ENCODE peak calls at places on chromosome 4, in eight cellular contexts. O, J, P, T, L, D, V and H are unnamed samples.

GRCh38 chr4:34791224-34791623 is 1453.1 kb downstream of the ARAP2 start:
- DNase-seq in O (no peak), J (no peak), P (no peak), T (no peak), L (no peak), D (no peak), V (no peak), H (no peak)

GRCh38 chr4:8117278-8117682 is 41.3 kb downstream of the ABLIM2 start:
- DNase-seq in O (peak), J (no peak), P (peak), T (no peak), L (no peak), D (peak), V (no peak), H (peak)

GRCh38 chr4:1574601-1575417 is 109.3 kb downstream of the FAM53A start:
- DNase-seq in O (no peak), J (no peak), P (no peak), T (no peak), L (no peak), D (no peak), V (no peak), H (no peak)

GRCh38 chr4:81152839-81153713 is 61.9 kb downstream of the PRKG2 start:
- DNase-seq in O (no peak), J (no peak), P (no peak), T (no peak), L (no peak), D (peak), V (no peak), H (no peak)

GRCh38 chr4:76588268-76588667 is 153.2 kb downstream of the SHROOM3 start:
- DNase-seq in O (no peak), J (no peak), P (no peak), T (no peak), L (no peak), D (no peak), V (no peak), H (no peak)

GRCh38 chr4:168796362-168797106 is 213.5 kb downstream of the CBR4 start:
- DNase-seq in O (peak), J (no peak), P (no peak), T (no peak), L (no peak), D (peak), V (peak), H (no peak)

GRCh38 chr4:40205259-40206198 is 8.7 kb downstream of the RHOH start:
- DNase-seq in O (no peak), J (no peak), P (no peak), T (peak), L (no peak), D (no peak), V (no peak), H (no peak)

GRCh38 chr4:90293320-90293719 is 166.1 kb downstream of the CCSER1 start:
- DNase-seq in O (peak), J (no peak), P (no peak), T (no peak), L (no peak), D (no peak), V (peak), H (peak)

GRCh38 chr4:153276966-153277365 is 67.5 kb upstream of the MND1 start:
- DNase-seq in O (no peak), J (no peak), P (no peak), T (no peak), L (no peak), D (no peak), V (no peak), H (no peak)

GRCh38 chr4:242121-242848 is 63.0 kb downstream of the ZNF732 start:
- DNase-seq in O (peak), J (peak), P (peak), T (peak), L (no peak), D (peak), V (peak), H (peak)

GRCh38 chr4:53313510-53313909 is 52.4 kb downstream of the SCFD2 start:
- DNase-seq in O (peak), J (peak), P (no peak), T (peak), L (no peak), D (peak), V (peak), H (no peak)

GRCh38 chr4:142130636-142131035 is 494.3 kb downstream of the IL15 start:
- DNase-seq in O (no peak), J (no peak), P (no peak), T (no peak), L (no peak), D (no peak), V (no peak), H (no peak)

GRCh38 chr4:144894525-144894924 is 203.5 kb downstream of the ANAPC10 start:
- DNase-seq in O (no peak), J (no peak), P (no peak), T (no peak), L (no peak), D (peak), V (peak), H (peak)

GRCh38 chr4:83259586-83259985 is 25.0 kb downstream of the COQ2 start:
- DNase-seq in O (no peak), J (no peak), P (no peak), T (no peak), L (no peak), D (no peak), V (no peak), H (no peak)

GRCh38 chr4:8090312-8090711 is 68.3 kb downstream of the ABLIM2 start:
- DNase-seq in O (peak), J (no peak), P (no peak), T (no peak), L (no peak), D (peak), V (peak), H (no peak)

GRCh38 chr4:95107004-95107403 is 349.2 kb downstream of the BMPR1B start:
- DNase-seq in O (no peak), J (no peak), P (no peak), T (no peak), L (no peak), D (no peak), V (no peak), H (no peak)

GRCh38 chr4:180542445-180543100 is 1700.6 kb upstream of the TENM3 start:
- DNase-seq in O (no peak), J (peak), P (no peak), T (no peak), L (no peak), D (peak), V (peak), H (no peak)

GRCh38 chr4:185426960-185427688 is 1.4 kb upstream of the UFSP2 start:
- DNase-seq in O (no peak), J (no peak), P (no peak), T (no peak), L (no peak), D (peak), V (no peak), H (peak)

GRCh38 chr4:151921811-151922210 is 161.0 kb upstream of the GATB start:
- DNase-seq in O (no peak), J (no peak), P (no peak), T (no peak), L (no peak), D (peak), V (peak), H (no peak)

GRCh38 chr4:79255793-79256192 is 70.1 kb downstream of the NAA11 start:
- DNase-seq in O (no peak), J (no peak), P (no peak), T (no peak), L (no peak), D (no peak), V (no peak), H (no peak)

GRCh38 chr4:66955784-66956183 is 589.5 kb downstream of the CENPC start:
- DNase-seq in O (no peak), J (no peak), P (no peak), T (no peak), L (no peak), D (no peak), V (no peak), H (no peak)

GRCh38 chr4:145503486-145504072 is 21.9 kb downstream of the SMAD1 start:
- DNase-seq in O (peak), J (no peak), P (no peak), T (no peak), L (no peak), D (no peak), V (no peak), H (no peak)

GRCh38 chr4:73729534-73730165 is 10.7 kb upstream of the CXCL8 start:
- DNase-seq in O (peak), J (no peak), P (no peak), T (peak), L (peak), D (peak), V (peak), H (peak)

GRCh38 chr4:65777270-65777669 is 107.0 kb upstream of the EPHA5 start:
- DNase-seq in O (no peak), J (no peak), P (no peak), T (no peak), L (no peak), D (no peak), V (no peak), H (no peak)

GRCh38 chr4:8364848-8365350 is 75.6 kb downstream of the ACOX3 start:
- DNase-seq in O (no peak), J (no peak), P (no peak), T (no peak), L (no peak), D (no peak), V (no peak), H (no peak)

GRCh38 chr4:62640296-62640695 is 1440.2 kb downstream of the ADGRL3 start:
- DNase-seq in O (no peak), J (no peak), P (no peak), T (no peak), L (no peak), D (no peak), V (peak), H (peak)

GRCh38 chr4:109810580-109811387 is 4.8 kb upstream of the GAR1 start:
- DNase-seq in O (no peak), J (no peak), P (no peak), T (no peak), L (no peak), D (no peak), V (no peak), H (no peak)

GRCh38 chr4:2662598-2662997 is 93.5 kb downstream of the TNIP2 start:
- DNase-seq in O (peak), J (no peak), P (no peak), T (no peak), L (no peak), D (peak), V (peak), H (peak)

GRCh38 chr4:110411599-110412011 is 64.3 kb upstream of the ENPEP start:
- DNase-seq in O (no peak), J (no peak), P (no peak), T (no peak), L (peak), D (no peak), V (no peak), H (no peak)

GRCh38 chr4:168841682-168842019 is 168.4 kb downstream of the CBR4 start:
- DNase-seq in O (peak), J (no peak), P (no peak), T (no peak), L (no peak), D (no peak), V (no peak), H (no peak)

GRCh38 chr4:178752954-178753525 is 1310.8 kb upstream of the AGA start:
- DNase-seq in O (no peak), J (no peak), P (no peak), T (no peak), L (no peak), D (no peak), V (no peak), H (no peak)

GRCh38 chr4:44760142-44760898 is 34.0 kb upstream of the GNPDA2 start:
- DNase-seq in O (peak), J (peak), P (no peak), T (peak), L (no peak), D (peak), V (peak), H (peak)